ENCODE peak calls at places on chromosomes 11 and 22, in seven cellular contexts. E is mesendoderm; Y is H7; Z is NB4; Q is NCI-H146; H is activated CD8-positive, alpha-beta T cell treated with anti-CD3 and anti-CD28 coated beads for 36 hours; L is naive B cell. X is an unnamed sample.

GRCh38 chr11:63535734-63536133 is 874 bp upstream of the PLAAT4 start:
- DNase-seq in E (no peak), Y (no peak), Z (peak), Q (no peak), H (peak), L (no peak), X (peak)

GRCh38 chr11:93849201-93849600 is 1.2 kb downstream of the VSTM5 start:
- DNase-seq in E (no peak), Y (no peak), Z (no peak), Q (no peak), H (no peak), L (no peak), X (no peak)

GRCh38 chr22:29786026-29786425 is 18.9 kb downstream of the UQCR10 start:
- DNase-seq in E (no peak), Y (peak), Z (no peak), Q (no peak), H (no peak), L (no peak), X (no peak)

GRCh38 chr11:29783506-29783905 is 233.3 kb downstream of the KCNA4 start:
- DNase-seq in E (no peak), Y (no peak), Z (no peak), Q (no peak), H (no peak), L (no peak), X (no peak)

GRCh38 chr11:101912823-101913284 is 2.0 kb upstream of the CEP126 start:
- DNase-seq in E (no peak), Y (no peak), Z (no peak), Q (no peak), H (no peak), L (no peak), X (no peak)

GRCh38 chr22:33918676-33919590 is 1.3 kb downstream of the LARGE1 start:
- DNase-seq in E (peak), Y (no peak), Z (peak), Q (no peak), H (no peak), L (no peak), X (no peak)

GRCh38 chr22:50252081-50253045 is 1.3 kb upstream of the HDAC10 start:
- DNase-seq in E (peak), Y (peak), Z (peak), Q (peak), H (peak), L (peak), X (peak)

GRCh38 chr22:42324991-42325710 is 54.7 kb upstream of the TCF20 start:
- DNase-seq in E (no peak), Y (peak), Z (peak), Q (peak), H (peak), L (no peak), X (no peak)

GRCh38 chr22:47572443-47572842 is 810.0 kb downstream of the TBC1D22A start:
- DNase-seq in E (no peak), Y (no peak), Z (no peak), Q (no peak), H (no peak), L (no peak), X (no peak)

GRCh38 chr11:88431675-88432341 is 94.3 kb upstream of the CTSC start:
- DNase-seq in E (no peak), Y (no peak), Z (no peak), Q (peak), H (no peak), L (no peak), X (no peak)

GRCh38 chr11:13667795-13668101 is 720 bp upstream of the FAR1 start:
- DNase-seq in E (no peak), Y (no peak), Z (no peak), Q (no peak), H (no peak), L (no peak), X (no peak)

GRCh38 chr11:106475181-106475580 is 397.7 kb downstream of the AASDHPPT start:
- DNase-seq in E (no peak), Y (no peak), Z (no peak), Q (no peak), H (no peak), L (no peak), X (no peak)

GRCh38 chr11:128544625-128545024 is 42.7 kb downstream of the ETS1 start:
- DNase-seq in E (no peak), Y (no peak), Z (no peak), Q (peak), H (peak), L (no peak), X (no peak)

GRCh38 chr22:29877620-29878019 is 5.4 kb upstream of the MTMR3 start:
- DNase-seq in E (no peak), Y (no peak), Z (peak), Q (no peak), H (no peak), L (no peak), X (no peak)

GRCh38 chr11:9663699-9664275 is at the start of gene SWAP70:
- DNase-seq in E (peak), Y (peak), Z (peak), Q (peak), H (peak), L (peak), X (peak)

GRCh38 chr11:69948256-69949141 is 129.3 kb upstream of the FGF3 start:
- DNase-seq in E (peak), Y (peak), Z (no peak), Q (no peak), H (peak), L (no peak), X (peak)

GRCh38 chr11:122178795-122179194 is 62.8 kb upstream of the BLID start:
- DNase-seq in E (no peak), Y (no peak), Z (no peak), Q (no peak), H (no peak), L (no peak), X (no peak)

GRCh38 chr11:16976360-16976759 is 37.9 kb downstream of the PLEKHA7 start:
- DNase-seq in E (no peak), Y (no peak), Z (no peak), Q (no peak), H (no peak), L (no peak), X (peak)

GRCh38 chr11:26522912-26523610 is 49.0 kb downstream of the MUC15 start:
- DNase-seq in E (peak), Y (peak), Z (peak), Q (peak), H (no peak), L (no peak), X (peak)

GRCh38 chr11:61298663-61299244 is 3.6 kb upstream of the VWCE start:
- DNase-seq in E (no peak), Y (no peak), Z (no peak), Q (no peak), H (no peak), L (no peak), X (no peak)

GRCh38 chr11:64218628-64219353 is 7.2 kb downstream of the TRPT1 start:
- DNase-seq in E (no peak), Y (no peak), Z (no peak), Q (no peak), H (no peak), L (no peak), X (no peak)

GRCh38 chr11:68825603-68826002 is 16.1 kb downstream of the CPT1A start:
- DNase-seq in E (peak), Y (peak), Z (peak), Q (peak), H (peak), L (peak), X (peak)

GRCh38 chr11:81449588-81450155 is 1284.0 kb downstream of the FAM181B start:
- DNase-seq in E (peak), Y (no peak), Z (no peak), Q (no peak), H (no peak), L (no peak), X (no peak)

GRCh38 chr11:92393218-92393617 is 168.6 kb downstream of the FAT3 start:
- DNase-seq in E (no peak), Y (no peak), Z (no peak), Q (no peak), H (no peak), L (no peak), X (no peak)

GRCh38 chr22:39439170-39439569 is 17.6 kb upstream of the MGAT3 start:
- DNase-seq in E (no peak), Y (no peak), Z (peak), Q (no peak), H (no peak), L (no peak), X (peak)

GRCh38 chr11:64990222-64990918 is 6.4 kb downstream of the BATF2 start:
- DNase-seq in E (no peak), Y (peak), Z (peak), Q (no peak), H (no peak), L (peak), X (no peak)

GRCh38 chr11:108873305-108873704 is 208.4 kb downstream of the DDX10 start:
- DNase-seq in E (no peak), Y (no peak), Z (no peak), Q (no peak), H (no peak), L (no peak), X (no peak)

GRCh38 chr11:18865951-18866350 is 73.3 kb downstream of the MRGPRX1 start:
- DNase-seq in E (peak), Y (peak), Z (no peak), Q (no peak), H (no peak), L (no peak), X (no peak)

GRCh38 chr11:10490398-10491232 is 35.6 kb downstream of the AMPD3 start:
- DNase-seq in E (peak), Y (peak), Z (peak), Q (peak), H (no peak), L (no peak), X (peak)

GRCh38 chr11:11243258-11243789 is 109.7 kb downstream of the CSNK2A3 start:
- DNase-seq in E (no peak), Y (no peak), Z (no peak), Q (no peak), H (no peak), L (no peak), X (no peak)

GRCh38 chr11:59728913-59729312 is 15.3 kb upstream of the OR10V1 start:
- DNase-seq in E (no peak), Y (no peak), Z (peak), Q (no peak), H (peak), L (no peak), X (peak)

GRCh38 chr11:2891901-2892214 is 6.3 kb upstream of the CDKN1C start:
- DNase-seq in E (no peak), Y (no peak), Z (no peak), Q (no peak), H (no peak), L (no peak), X (no peak)

GRCh38 chr11:105670811-105671210 is 60.9 kb downstream of the GRIA4 start:
- DNase-seq in E (no peak), Y (no peak), Z (peak), Q (no peak), H (peak), L (no peak), X (no peak)

GRCh38 chr11:124586247-124586860 is 16.6 kb downstream of the OR8A1 start:
- DNase-seq in E (peak), Y (peak), Z (peak), Q (peak), H (peak), L (peak), X (peak)

GRCh38 chr11:127624455-127624854 is 623.9 kb upstream of the KIRREL3 start:
- DNase-seq in E (no peak), Y (no peak), Z (no peak), Q (no peak), H (no peak), L (no peak), X (no peak)